ENCODE peak calls at places on chromosomes 3 and 15, in eight cellular contexts. V, M, R, B, H, I, L and D are unnamed samples.

GRCh38 chr3:72891053-72891855 is 3.4 kb downstream of the GXYLT2 start:
- DNase-seq in V (peak; percentile 97), M (peak; percentile 69), R (peak; percentile 15), B (peak; percentile 99), H (no peak), I (no peak), L (no peak), D (peak; percentile 87)

GRCh38 chr3:172918165-172918564 is 167.6 kb downstream of the ECT2 start:
- DNase-seq in V (no peak), M (no peak), R (no peak), B (peak; percentile 36), H (no peak), I (no peak), L (no peak), D (peak; percentile 87)

GRCh38 chr15:81317642-81318017 is 6.3 kb downstream of the STARD5 start:
- DNase-seq in V (no peak), M (no peak), R (no peak), B (no peak), H (no peak), I (no peak), L (no peak), D (no peak)

GRCh38 chr3:196149375-196149774 is 61.8 kb downstream of the ZDHHC19 start:
- DNase-seq in V (no peak), M (no peak), R (no peak), B (peak; percentile 22), H (no peak), I (no peak), L (no peak), D (peak; percentile 41)

GRCh38 chr3:101935081-101935480 is 85.8 kb downstream of the NFKBIZ start:
- DNase-seq in V (no peak), M (no peak), R (no peak), B (no peak), H (no peak), I (no peak), L (no peak), D (no peak)

GRCh38 chr3:72380193-72380592 is 468.1 kb downstream of the SHQ1 start:
- DNase-seq in V (no peak), M (no peak), R (no peak), B (peak; percentile 53), H (no peak), I (peak; percentile 38), L (no peak), D (peak; percentile 67)

GRCh38 chr15:61839541-61839940 is 220.7 kb downstream of the VPS13C start:
- DNase-seq in V (no peak), M (no peak), R (no peak), B (peak; percentile 22), H (no peak), I (no peak), L (no peak), D (peak; percentile 50)

GRCh38 chr15:86328658-86329057 is 249.0 kb downstream of the AGBL1 start:
- DNase-seq in V (no peak), M (no peak), R (peak; percentile 3), B (no peak), H (no peak), I (no peak), L (no peak), D (no peak)

GRCh38 chr15:37709669-37710068 is 224.8 kb upstream of the TMCO5A start:
- DNase-seq in V (no peak), M (no peak), R (no peak), B (no peak), H (no peak), I (no peak), L (no peak), D (no peak)

GRCh38 chr15:85112997-85113396 is 131.3 kb downstream of the PDE8A start:
- DNase-seq in V (no peak), M (no peak), R (no peak), B (no peak), H (no peak), I (no peak), L (no peak), D (no peak)

GRCh38 chr15:101111570-101112262 is 140.1 kb downstream of the CHSY1 start:
- DNase-seq in V (no peak), M (no peak), R (no peak), B (no peak), H (no peak), I (no peak), L (no peak), D (no peak)

GRCh38 chr3:192422998-192423349 is 304.4 kb downstream of the FGF12 start:
- DNase-seq in V (no peak), M (no peak), R (no peak), B (no peak), H (no peak), I (no peak), L (no peak), D (no peak)

GRCh38 chr3:182238141-182238540 is 526.4 kb downstream of the SOX2 start:
- DNase-seq in V (no peak), M (peak; percentile 20), R (peak; percentile 20), B (no peak), H (no peak), I (no peak), L (no peak), D (peak; percentile 81)

GRCh38 chr3:10945683-10946287 is 46.8 kb upstream of the SLC6A1 start:
- DNase-seq in V (no peak), M (peak; percentile 59), R (peak; percentile 90), B (peak; percentile 52), H (peak; percentile 55), I (peak; percentile 49), L (no peak), D (peak; percentile 28)